ENCODE peak calls at places on chromosome 11, in five cellular contexts. V, J, G, B and W are unnamed samples.

GRCh38 chr11:10072142-10072541 is 221.9 kb downstream of the SBF2 start:
- DNase-seq in V (no peak), J (no peak), G (no peak), B (no peak), W (no peak)

GRCh38 chr11:75603791-75604736 is 42.0 kb downstream of the SERPINH1 start:
- DNase-seq in V (no peak), J (no peak), G (no peak), B (no peak), W (no peak)

GRCh38 chr11:35064114-35064800 is 74.7 kb upstream of the CD44 start:
- DNase-seq in V (no peak), J (no peak), G (no peak), B (no peak), W (no peak)

GRCh38 chr11:126925321-126926093 is 75.1 kb downstream of the KIRREL3 start:
- DNase-seq in V (no peak), J (no peak), G (no peak), B (no peak), W (no peak)

GRCh38 chr11:23797624-23798419 is 699.0 kb upstream of the LUZP2 start:
- DNase-seq in V (no peak), J (no peak), G (no peak), B (no peak), W (no peak)

GRCh38 chr11:61923166-61924015 is 6.0 kb upstream of the RAB3IL1 start:
- DNase-seq in V (peak), J (no peak), G (peak), B (no peak), W (no peak)

GRCh38 chr11:116644201-116644947 is 128.4 kb downstream of the BUD13 start:
- DNase-seq in V (no peak), J (no peak), G (no peak), B (no peak), W (no peak)

GRCh38 chr11:45227836-45228235 is 58.3 kb downstream of the SYT13 start:
- DNase-seq in V (no peak), J (no peak), G (no peak), B (no peak), W (no peak)

GRCh38 chr11:32852142-32852541 is 22.4 kb downstream of the PRRG4 start:
- DNase-seq in V (no peak), J (no peak), G (no peak), B (no peak), W (no peak)

GRCh38 chr11:116901211-116901610 is 63.8 kb upstream of the APOA1 start:
- DNase-seq in V (no peak), J (no peak), G (no peak), B (no peak), W (no peak)

GRCh38 chr11:125072210-125072960 is 9.3 kb downstream of the SLC37A2 start:
- DNase-seq in V (peak), J (no peak), G (peak), B (no peak), W (peak)

GRCh38 chr11:68983816-68984215 is 3.0 kb upstream of the MRGPRD start:
- DNase-seq in V (no peak), J (no peak), G (peak), B (no peak), W (no peak)

GRCh38 chr11:22304337-22304961 is 33.7 kb upstream of the SLC17A6 start:
- DNase-seq in V (no peak), J (no peak), G (no peak), B (no peak), W (peak)

GRCh38 chr11:86207413-86207812 is 37.1 kb upstream of the EED start:
- DNase-seq in V (no peak), J (no peak), G (no peak), B (no peak), W (no peak)

GRCh38 chr11:47143322-47143721 is 33.4 kb downstream of the ARFGAP2 start:
- DNase-seq in V (no peak), J (no peak), G (no peak), B (no peak), W (no peak)

GRCh38 chr11:65574147-65574962 is 1.5 kb upstream of the EHBP1L1 start:
- DNase-seq in V (peak), J (peak), G (no peak), B (peak), W (peak)